ENCODE peak calls at places on chromosome 11, in five cellular contexts. C, H, D, A and F are unnamed samples.
A peak's percentile ranks its signal among the peaks of the same experiment; 100 is the strongest.

GRCh38 chr11:114315749-114316368 is 19.7 kb downstream of the NNMT start:
- DNase-seq in D (peak; percentile 14), C (no peak), A (peak; percentile 43), H (peak; percentile 70), F (no peak)

GRCh38 chr11:121547574-121547973 is 94.8 kb upstream of the SORL1-AS1 start:
- DNase-seq in D (no peak), H (no peak), C (no peak), A (no peak), F (no peak)

GRCh38 chr11:68994161-68994890 is 13.5 kb upstream of the MRGPRD start:
- DNase-seq in C (peak; percentile 58), A (no peak), H (no peak), D (no peak), F (no peak)

GRCh38 chr11:78208257-78209165 is 19.8 kb downstream of the USP35 start:
- DNase-seq in H (peak; percentile 6), D (no peak), C (peak; percentile 31), A (peak; percentile 47), F (no peak)

GRCh38 chr11:68039526-68040086 is 781 bp downstream of the TCIRG1 start:
- DNase-seq in C (peak; percentile 67), H (no peak), A (no peak), D (no peak), F (no peak)

GRCh38 chr11:81687057-81687456 is 1046.6 kb downstream of the FAM181B start:
- DNase-seq in A (no peak), C (no peak), D (no peak), H (no peak), F (no peak)

GRCh38 chr11:441418-442274 is at the start of gene ANO9:
- DNase-seq in H (no peak), C (peak; percentile 88), A (no peak), D (peak; percentile 53), F (no peak)

GRCh38 chr11:26846222-26846621 is 124.4 kb upstream of the SLC5A12 start:
- DNase-seq in A (no peak), D (no peak), C (no peak), H (no peak), F (no peak)

GRCh38 chr11:68267881-68268240 is 3.9 kb downstream of the C11orf24 start:
- DNase-seq in A (no peak), C (no peak), H (no peak), D (no peak), F (no peak)

GRCh38 chr11:72069787-72070251 is 10.5 kb downstream of the NUMA1 start:
- DNase-seq in D (peak; percentile 83), H (peak; percentile 88), A (peak; percentile 85), C (peak; percentile 89), F (peak; percentile 60)

GRCh38 chr11:77470504-77470903 is 3.4 kb downstream of the PAK1 start:
- DNase-seq in H (no peak), A (no peak), D (no peak), C (no peak), F (no peak)

GRCh38 chr11:75029836-75030631 is 41.3 kb downstream of the NEU3 start:
- DNase-seq in D (no peak), C (no peak), A (no peak), H (no peak), F (no peak)

GRCh38 chr11:70305501-70305900 is 35.0 kb downstream of the PPFIA1 start:
- DNase-seq in A (no peak), C (no peak), D (peak; percentile 8), H (no peak), F (no peak)

GRCh38 chr11:71330996-71331395 is 78.6 kb upstream of the SHANK2 start:
- DNase-seq in D (no peak), A (no peak), C (peak; percentile 19), H (no peak), F (no peak)

GRCh38 chr11:130189492-130190210 is 30.1 kb downstream of the ST14 start:
- DNase-seq in H (no peak), C (no peak), D (no peak), A (no peak), F (no peak)

GRCh38 chr11:55914482-55914881 is at the start of gene OR5W2:
- DNase-seq in C (no peak), H (no peak), A (no peak), D (no peak), F (no peak)

GRCh38 chr11:122213111-122213510 is 97.1 kb upstream of the BLID start:
- DNase-seq in C (no peak), A (no peak), H (no peak), D (no peak), F (no peak)

GRCh38 chr11:76114238-76114637 is 92.1 kb downstream of the WNT11 start:
- DNase-seq in C (no peak), A (no peak), D (no peak), H (no peak), F (no peak)

GRCh38 chr11:75572744-75573143 is 10.7 kb downstream of the SERPINH1 start:
- DNase-seq in H (no peak), D (no peak), C (no peak), A (no peak), F (no peak)

GRCh38 chr11:71452354-71453020 is 516 bp upstream of the NADSYN1 start:
- DNase-seq in D (peak; percentile 32), A (peak; percentile 61), H (peak; percentile 33), C (no peak), F (no peak)

GRCh38 chr11:44133335-44133946 is 38.0 kb downstream of the EXT2 start:
- DNase-seq in D (peak; percentile 42), A (peak; percentile 73), H (peak; percentile 58), C (no peak), F (no peak)
- TF ChIP-seq CTCF in D (peak; percentile 69), A (peak; percentile 78), H (peak; percentile 70), C (peak; percentile 47), F (peak; percentile 77)

DNA sequence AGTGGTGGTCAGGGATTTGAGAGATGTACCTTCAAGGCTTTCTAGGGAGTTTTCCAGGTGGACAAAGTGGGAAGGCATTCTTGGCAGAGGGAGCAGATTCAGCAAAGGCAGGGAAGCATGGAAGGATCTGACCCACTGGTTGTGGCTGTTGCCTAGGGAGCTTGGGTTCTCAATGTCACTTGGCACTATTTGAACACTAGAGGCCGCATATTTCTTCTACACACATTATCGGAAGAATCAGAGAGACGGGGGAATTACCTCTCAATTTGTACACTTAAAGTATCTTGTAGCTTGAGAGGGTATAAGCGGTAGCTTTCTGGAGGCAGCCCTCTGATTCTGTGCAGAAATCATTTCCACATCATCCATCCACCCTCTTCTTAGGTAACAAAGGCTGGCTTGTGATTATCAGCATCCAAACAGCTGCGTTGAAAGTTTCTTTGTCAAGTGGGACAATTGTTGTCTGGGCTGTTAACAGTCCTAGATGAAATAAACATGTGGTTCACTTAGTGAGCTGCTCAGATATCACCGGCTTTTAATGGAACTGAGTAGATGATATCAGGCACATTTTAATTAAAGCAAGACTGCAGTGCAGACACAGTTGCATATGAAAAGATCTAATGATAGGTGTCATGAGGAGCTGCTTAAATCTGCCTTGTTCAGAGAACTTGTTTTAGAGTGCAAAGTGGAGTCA is 2.6 kb downstream of the NELL1 start:
- DNase-seq in C (no peak), D (peak; percentile 17), A (peak; percentile 6), H (no peak), F (no peak)
- TF ChIP-seq CTCF in C (no peak), D (peak; percentile 46), A (peak; percentile 28), H (no peak), F (no peak)

GRCh38 chr11:85665756-85666155 is 827 bp upstream of the CREBZF start:
- DNase-seq in D (no peak), A (no peak), H (peak; percentile 34), C (no peak), F (no peak)

GRCh38 chr11:85664561-85665481 is at the start of gene CREBZF:
- DNase-seq in H (peak; percentile 96), C (peak; percentile 96), A (peak; percentile 96), D (peak; percentile 95), F (peak; percentile 88)

GRCh38 chr11:85661972-85662664 is 2.8 kb downstream of the CREBZF start:
- DNase-seq in A (peak; percentile 32), H (peak; percentile 53), C (no peak), D (no peak), F (no peak)

GRCh38 chr11:85663080-85663729 is 1.7 kb downstream of the CREBZF start:
- DNase-seq in C (no peak), D (no peak), A (no peak), H (no peak), F (no peak)

DNA sequence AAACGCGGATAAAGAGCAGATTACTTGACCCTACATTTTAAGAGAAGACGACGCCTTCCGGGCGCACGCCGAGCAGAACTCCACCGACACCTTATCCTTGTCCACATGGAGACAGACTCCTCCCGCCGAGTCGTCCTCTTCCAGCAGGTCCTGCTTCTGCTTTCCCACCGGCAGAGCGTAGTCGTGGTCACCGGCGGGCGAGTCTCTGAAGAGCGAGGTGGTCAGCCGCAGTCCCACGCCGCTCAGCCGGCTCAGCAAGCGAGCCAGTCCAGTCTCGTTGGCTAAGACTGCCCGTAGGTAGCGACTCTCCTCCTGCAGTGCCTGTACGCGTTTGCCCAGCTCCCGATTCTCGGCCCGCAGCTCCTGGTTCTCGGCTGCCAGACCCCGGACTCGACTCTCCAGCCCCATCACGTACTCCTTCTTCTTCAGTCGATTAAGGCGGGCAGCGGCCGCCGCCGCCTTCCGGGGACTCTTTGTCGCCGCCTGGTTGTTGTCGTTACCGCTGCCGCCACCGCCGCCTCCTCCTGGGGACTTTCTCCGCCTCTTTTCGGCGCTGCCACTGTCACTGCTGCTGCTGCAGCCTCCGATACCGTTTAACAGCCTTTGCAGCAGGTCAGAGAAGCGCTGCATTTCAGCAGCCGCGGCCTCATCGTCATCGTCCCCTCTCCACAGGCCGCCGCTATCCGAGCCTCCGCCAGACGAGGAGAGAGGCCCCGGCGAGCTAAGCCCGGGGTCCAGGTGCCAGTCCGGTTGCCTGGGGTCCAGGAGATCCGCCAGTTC is 958 bp downstream of the CREBZF start:
- DNase-seq in C (peak; percentile 92), D (peak; percentile 66), A (peak; percentile 53), H (peak; percentile 70), F (no peak)
- TF ChIP-seq CTCF in C (peak; percentile 60), D (peak; percentile 47), A (peak; percentile 36), H (peak; percentile 31), F (peak; percentile 45)

DNA sequence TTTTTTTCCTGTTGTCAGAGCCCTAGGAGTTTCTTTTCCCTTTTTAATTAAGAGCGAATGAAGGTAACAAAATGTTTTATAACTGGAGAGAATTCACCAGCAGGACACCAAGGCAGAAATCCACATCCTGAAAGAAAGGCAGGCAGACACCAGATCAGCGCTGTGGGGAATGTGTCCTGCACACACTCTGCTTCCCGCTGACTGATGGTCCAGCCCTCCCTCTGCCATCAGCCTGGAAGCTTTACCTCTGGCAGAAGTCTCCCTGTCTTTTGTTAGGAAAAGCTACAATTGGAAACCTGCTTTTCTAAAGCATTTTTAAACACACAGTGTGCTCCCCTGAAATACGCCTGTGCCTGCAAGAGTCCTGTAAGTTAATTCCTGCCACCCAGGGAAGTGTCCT is 638.5 kb downstream of the NTM start:
- DNase-seq in C (no peak), A (no peak), H (no peak), D (no peak), F (no peak)
- TF ChIP-seq CTCF in C (no peak), A (no peak), H (no peak), D (no peak), F (no peak)

DNA sequence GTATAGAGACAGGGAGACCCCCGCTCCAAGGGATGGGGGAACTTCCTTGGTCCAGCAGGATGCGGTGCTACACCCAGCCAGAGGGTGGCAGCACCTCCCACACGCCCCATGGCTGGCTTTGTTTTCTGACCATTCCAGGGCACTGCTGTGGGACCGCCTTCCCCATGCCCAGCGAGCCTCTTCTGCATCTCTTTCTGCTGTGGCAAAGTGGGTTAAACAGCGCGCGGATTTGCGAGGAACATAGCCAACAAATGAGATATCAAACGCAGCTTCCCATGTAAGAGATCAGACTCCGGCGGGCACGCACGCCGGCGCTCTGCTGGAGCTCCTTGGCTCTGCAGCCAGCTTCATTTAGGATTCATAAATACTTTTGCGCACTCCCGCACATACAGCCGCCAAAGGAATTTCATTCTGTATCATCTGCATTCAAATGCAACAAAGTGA is 485.8 kb upstream of the CADM1 start:
- DNase-seq in D (no peak), A (no peak), H (no peak), C (peak; percentile 71), F (no peak)
- TF ChIP-seq CTCF in D (peak; percentile 5), A (peak; percentile 43), H (no peak), C (peak; percentile 74), F (no peak)

GRCh38 chr11:60700689-60701508 is 1.5 kb downstream of the MS4A8 start:
- DNase-seq in A (peak; percentile 7), D (peak; percentile 13), C (no peak), H (no peak), F (no peak)
- TF ChIP-seq CTCF in A (peak; percentile 28), D (no peak), C (peak; percentile 38), H (peak; percentile 8), F (no peak)